ENCODE peak calls at places on chromosomes 6 and 20, in seven cellular contexts. O is endodermal cell, A is osteoblast, H is thoracic aorta, I is H9, B is cardiac muscle cell, Y is PC-9. V is an unnamed sample.
A peak's percentile ranks its signal among the peaks of the same experiment; 100 is the strongest.

GRCh38 chr20:46485431-46485830 is 27.9 kb downstream of the ZNF334 start:
- DNase-seq in O (no peak), A (no peak), H (no peak), I (no peak), B (no peak), Y (no peak), V (no peak)

GRCh38 chr6:142045380-142046270 is 87.1 kb upstream of the GJE1 start:
- DNase-seq in O (no peak), A (no peak), H (no peak), I (no peak), B (peak; percentile 67), Y (no peak), V (no peak)

GRCh38 chr20:47146703-47147102 is 209.8 kb downstream of the ZMYND8 start:
- DNase-seq in O (no peak), A (peak; percentile 84), H (no peak), I (no peak), B (peak; percentile 39), Y (peak; percentile 98), V (no peak)

GRCh38 chr6:71091946-71092345 is 135.1 kb upstream of the B3GAT2 start:
- DNase-seq in O (no peak), A (no peak), H (no peak), I (no peak), B (no peak), Y (no peak), V (no peak)

GRCh38 chr6:152680879-152681517 is 16.7 kb upstream of the MYCT1 start:
- DNase-seq in O (no peak), A (no peak), H (no peak), I (no peak), B (no peak), Y (no peak), V (no peak)

GRCh38 chr6:74596586-74596985 is 609.3 kb downstream of the COL12A1 start:
- DNase-seq in O (no peak), A (no peak), H (no peak), I (no peak), B (no peak), Y (no peak), V (no peak)

GRCh38 chr20:23230766-23231385 is 119.7 kb upstream of the NXT1 start:
- DNase-seq in O (no peak), A (no peak), H (no peak), I (no peak), B (no peak), Y (no peak), V (no peak)

GRCh38 chr6:53119772-53120409 is 28.8 kb downstream of the GCM1 start:
- DNase-seq in O (peak; percentile 86), A (peak; percentile 64), H (no peak), I (peak; percentile 84), B (peak; percentile 25), Y (peak; percentile 46), V (no peak)

GRCh38 chr20:23165307-23165750 is 79.2 kb upstream of the CD93 start:
- DNase-seq in O (peak; percentile 72), A (no peak), H (no peak), I (peak; percentile 58), B (no peak), Y (no peak), V (no peak)

GRCh38 chr20:54633903-54634302 is 158.5 kb downstream of the DOK5 start:
- DNase-seq in O (no peak), A (no peak), H (no peak), I (no peak), B (no peak), Y (no peak), V (no peak)

GRCh38 chr20:64240243-64241015 is 15.1 kb upstream of the PCMTD2 start:
- DNase-seq in O (no peak), A (peak; percentile 68), H (no peak), I (no peak), B (no peak), Y (no peak), V (no peak)

GRCh38 chr6:6721606-6722005 is 133.1 kb downstream of the LY86 start:
- DNase-seq in O (no peak), A (no peak), H (no peak), I (no peak), B (no peak), Y (no peak), V (no peak)

GRCh38 chr20:25481235-25481917 is 73.9 kb downstream of the GINS1 start:
- DNase-seq in O (no peak), A (peak; percentile 66), H (no peak), I (no peak), B (no peak), Y (no peak), V (no peak)

GRCh38 chr6:108993876-108994275 is 100.8 kb downstream of the SESN1 start:
- DNase-seq in O (no peak), A (no peak), H (no peak), I (no peak), B (no peak), Y (no peak), V (no peak)

GRCh38 chr6:141667580-141668309 is 465.0 kb upstream of the GJE1 start:
- DNase-seq in O (peak; percentile 33), A (no peak), H (no peak), I (no peak), B (peak; percentile 7), Y (no peak), V (no peak)

GRCh38 chr20:13307562-13308163 is 86.6 kb downstream of the ISM1 start:
- DNase-seq in O (no peak), A (no peak), H (no peak), I (no peak), B (no peak), Y (no peak), V (no peak)

GRCh38 chr20:13301596-13301995 is 80.5 kb downstream of the ISM1 start:
- DNase-seq in O (no peak), A (no peak), H (no peak), I (no peak), B (no peak), Y (no peak), V (no peak)

GRCh38 chr20:13299401-13299800 is 78.3 kb downstream of the ISM1 start:
- DNase-seq in O (no peak), A (no peak), H (no peak), I (no peak), B (no peak), Y (no peak), V (no peak)

GRCh38 chr20:13298692-13299373 is 77.8 kb downstream of the ISM1 start:
- DNase-seq in O (no peak), A (no peak), H (no peak), I (no peak), B (no peak), Y (no peak), V (no peak)

DNA sequence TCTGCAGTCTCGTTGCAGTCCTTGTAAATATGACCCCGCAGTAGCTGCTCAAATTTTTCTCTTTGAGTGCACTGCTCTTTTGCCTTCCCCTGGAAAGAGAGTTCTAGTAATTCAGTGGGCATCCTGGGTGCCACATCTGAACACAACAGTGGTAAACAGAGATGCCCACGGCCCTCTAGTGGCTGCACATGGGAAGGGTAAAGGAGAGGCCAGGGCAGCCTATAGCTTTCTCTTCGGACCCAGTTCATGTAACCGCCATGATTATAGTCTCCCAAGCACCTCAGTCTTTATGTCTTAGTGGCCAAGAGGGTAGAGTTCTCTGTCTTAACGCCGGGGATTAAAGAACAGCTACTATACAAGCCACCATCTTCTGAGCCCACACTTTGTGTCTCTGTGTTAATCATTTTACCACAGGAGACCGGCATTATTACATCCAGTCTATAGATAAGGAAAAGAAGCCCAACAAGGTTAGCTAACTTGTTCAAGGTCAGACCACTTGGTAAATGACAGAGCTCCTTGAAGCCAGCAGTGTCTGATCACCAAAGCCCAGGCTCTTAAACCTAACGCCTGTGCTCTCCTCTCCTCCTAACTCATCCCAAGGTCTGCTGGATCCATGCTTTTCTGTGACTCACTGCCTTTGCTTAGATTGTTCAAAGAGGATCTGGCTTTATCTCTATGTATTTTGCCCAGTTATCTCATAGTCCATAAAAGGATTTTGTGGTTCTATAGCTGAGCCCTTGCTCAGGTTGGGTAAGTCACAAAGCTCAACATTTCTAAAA is 81.8 kb downstream of the ISM1 start:
- DNase-seq in O (peak; percentile 76), A (peak; percentile 79), H (no peak), I (peak; percentile 53), B (peak; percentile 27), Y (no peak), V (no peak)
- TF ChIP-seq CTCF in O (peak; percentile 87), A (peak; percentile 88), H (peak; percentile 32), I (peak; percentile 79), B (peak; percentile 68), Y (peak; percentile 76), V (no peak)

GRCh38 chr20:51160011-51160410 is 137.1 kb upstream of the KCNG1 start:
- DNase-seq in O (no peak), A (no peak), H (no peak), I (no peak), B (no peak), Y (no peak), V (no peak)

GRCh38 chr20:51163996-51164600 is 141.2 kb upstream of the KCNG1 start:
- DNase-seq in O (no peak), A (no peak), H (no peak), I (no peak), B (no peak), Y (no peak), V (no peak)

GRCh38 chr20:51159303-51159702 is 136.4 kb upstream of the KCNG1 start:
- DNase-seq in O (no peak), A (no peak), H (no peak), I (no peak), B (no peak), Y (no peak), V (no peak)

GRCh38 chr20:51160821-51161220 is 137.9 kb upstream of the KCNG1 start:
- DNase-seq in O (no peak), A (no peak), H (no peak), I (no peak), B (no peak), Y (no peak), V (no peak)

DNA sequence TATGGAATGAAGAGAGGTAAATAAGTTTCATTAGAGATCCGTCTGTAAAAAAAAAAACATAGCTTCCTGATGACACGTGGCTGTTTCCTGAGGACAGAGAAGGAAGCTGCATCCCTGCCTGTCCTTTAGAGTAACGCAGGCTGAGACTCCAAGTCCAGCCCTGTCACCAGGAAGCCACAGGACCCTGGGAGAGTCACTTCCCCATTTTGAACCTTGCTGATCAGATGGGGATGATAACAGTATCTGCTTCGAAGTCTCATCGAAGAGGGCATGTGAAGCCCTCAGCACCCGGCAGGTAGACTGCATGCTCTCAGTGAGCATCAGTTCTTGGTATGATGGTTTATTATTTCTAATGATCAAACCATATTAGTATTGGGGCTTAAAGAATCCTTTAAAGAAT is 139.1 kb upstream of the KCNG1 start:
- DNase-seq in O (no peak), A (no peak), H (no peak), I (no peak), B (no peak), Y (no peak), V (no peak)
- TF ChIP-seq CTCF in O (no peak), A (no peak), H (no peak), I (no peak), B (no peak), Y (no peak), V (no peak)

GRCh38 chr6:30555428-30556005 is 772 bp downstream of the GNL1 start:
- DNase-seq in O (peak; percentile 86), A (peak; percentile 90), H (no peak), I (peak; percentile 69), B (peak; percentile 59), Y (no peak), V (no peak)
- TF ChIP-seq CTCF in O (peak; percentile 18), A (no peak), H (no peak), I (no peak), B (no peak), Y (no peak), V (no peak)

DNA sequence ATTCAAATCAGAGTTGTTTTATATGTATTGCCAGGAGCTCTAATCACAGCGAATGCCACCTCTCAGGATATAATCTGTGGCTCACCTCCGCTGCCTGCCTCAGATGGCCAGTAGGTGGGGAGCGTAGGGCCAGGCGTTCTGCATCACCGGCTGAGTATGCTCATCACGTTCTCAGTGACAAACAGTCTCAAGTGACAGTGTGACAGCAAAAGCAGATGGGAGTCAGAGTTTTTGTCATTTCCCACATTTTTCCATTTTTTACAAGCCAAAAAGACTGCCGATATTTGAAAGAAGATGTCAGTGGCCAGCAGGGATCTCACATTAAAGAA is 208.7 kb downstream of the ALDH8A1 start:
- DNase-seq in O (peak; percentile 78), A (no peak), H (no peak), I (peak; percentile 43), B (no peak), Y (no peak), V (no peak)
- TF ChIP-seq CTCF in O (peak; percentile 76), A (no peak), H (no peak), I (peak; percentile 56), B (peak; percentile 9), Y (no peak), V (no peak)